ENCODE peak calls at places on chromosomes 7 and 10, in six cellular contexts. Z is putamen, F is endothelial cell, B is M059J, V is T-cell, J is MV-4-11. N is an unnamed sample.

GRCh38 chr7:134211817-134212216 is 84.7 kb downstream of the LRGUK start:
- DNase-seq in Z (no peak), F (no peak), B (no peak), V (no peak), J (no peak), N (no peak)

GRCh38 chr10:120735315-120735714 is 115.8 kb upstream of the WDR11 start:
- DNase-seq in Z (no peak), F (no peak), B (no peak), V (no peak), J (no peak), N (no peak)

GRCh38 chr10:14106828-14107227 is 223.9 kb downstream of the FRMD4A start:
- DNase-seq in Z (no peak), F (no peak), B (no peak), V (no peak), J (no peak), N (no peak)

GRCh38 chr10:1232164-1232911 is 176.2 kb downstream of the WDR37 start:
- DNase-seq in Z (no peak), F (no peak), B (no peak), V (no peak), J (no peak), N (no peak)

GRCh38 chr7:131359136-131359776 is 31.6 kb downstream of the MKLN1 start:
- DNase-seq in Z (no peak), F (no peak), B (no peak), V (no peak), J (no peak), N (no peak)

GRCh38 chr10:48290286-48290685 is 15.8 kb upstream of the FRMPD2 start:
- DNase-seq in Z (no peak), F (no peak), B (no peak), V (no peak), J (no peak), N (no peak)

GRCh38 chr7:4633012-4633411 is 49.1 kb upstream of the FOXK1 start:
- DNase-seq in Z (no peak), F (no peak), B (peak), V (no peak), J (peak), N (no peak)

GRCh38 chr10:90020506-90020905 is 319.1 kb downstream of the KIF20B start:
- DNase-seq in Z (no peak), F (no peak), B (no peak), V (no peak), J (no peak), N (no peak)

GRCh38 chr10:12902135-12902572 is 99.4 kb downstream of the CCDC3 start:
- DNase-seq in Z (no peak), F (peak), B (peak), V (peak), J (peak), N (peak)

GRCh38 chr7:157409753-157410727 is 73.2 kb downstream of the DNAJB6 start:
- DNase-seq in Z (no peak), F (no peak), B (no peak), V (no peak), J (no peak), N (no peak)

GRCh38 chr10:24898501-24898900 is 53.9 kb downstream of the PRTFDC1 start:
- DNase-seq in Z (no peak), F (no peak), B (peak), V (no peak), J (no peak), N (no peak)

GRCh38 chr7:29091722-29092121 is 54.6 kb downstream of the CPVL start:
- DNase-seq in Z (no peak), F (no peak), B (peak), V (no peak), J (no peak), N (no peak)

GRCh38 chr7:143181349-143181748 is 1.9 kb upstream of the TAS2R39 start:
- DNase-seq in Z (no peak), F (no peak), B (no peak), V (no peak), J (peak), N (no peak)

GRCh38 chr7:136049117-136049516 is 72.0 kb upstream of the MTPN start:
- DNase-seq in Z (no peak), F (no peak), B (no peak), V (no peak), J (no peak), N (no peak)

GRCh38 chr7:157910446-157910845 is 573.6 kb downstream of the DNAJB6 start:
- DNase-seq in Z (no peak), F (no peak), B (no peak), V (no peak), J (no peak), N (no peak)

GRCh38 chr7:88105231-88105630 is 114.6 kb downstream of the SRI start:
- DNase-seq in Z (no peak), F (no peak), B (no peak), V (no peak), J (no peak), N (no peak)

GRCh38 chr10:70617798-70618568 is 15.4 kb upstream of the PRF1 start:
- DNase-seq in Z (no peak), F (no peak), B (peak), V (no peak), J (peak), N (no peak)

GRCh38 chr10:14879055-14879800 is 562 bp downstream of the SUV39H2 start:
- DNase-seq in Z (peak), F (no peak), B (peak), V (peak), J (no peak), N (peak)

GRCh38 chr10:62046522-62047239 is 145.2 kb downstream of the ARID5B start:
- DNase-seq in Z (no peak), F (no peak), B (peak), V (no peak), J (peak), N (no peak)

GRCh38 chr10:88659725-88660592 is 4.3 kb upstream of the LIPF start:
- DNase-seq in Z (no peak), F (no peak), B (no peak), V (no peak), J (no peak), N (no peak)

GRCh38 chr10:88066876-88067275 is 203.5 kb downstream of the PTEN start:
- DNase-seq in Z (peak), F (no peak), B (no peak), V (peak), J (peak), N (no peak)

GRCh38 chr10:93143286-93143685 is 69.6 kb downstream of the CYP26A1 start:
- DNase-seq in Z (no peak), F (no peak), B (no peak), V (no peak), J (peak), N (no peak)

GRCh38 chr10:266974-267425 is 131.7 kb downstream of the ZMYND11 start:
- DNase-seq in Z (no peak), F (no peak), B (no peak), V (no peak), J (no peak), N (no peak)